ENCODE peak calls at places on chromosomes 1 and 21, in nine cellular contexts. One of them, this sample, is unnamed. For H3K27me3, the result is how much of the 10 kb centered on the place peaks cover.

GRCh38 chr1:56339786-56340465 is 239.4 kb downstream of the PLPP3 start:
- DNase-seq in body of pancreas: no peak
- DNase-seq in HCT116: no peak
- DNase-seq in Karpas-422: no peak
- DNase-seq in pancreas: no peak
- DNase-seq in PC-3: no peak
- DNase-seq in tibial artery: no peak
- DNase-seq in neuronal stem cell: no peak
- DNase-seq in esophagus squamous epithelium: no peak
- DNase-seq in this sample: no peak

GRCh38 chr1:18606443-18607288 is 24.0 kb upstream of the PAX7 start:
- DNase-seq in neuronal stem cell: no peak
- DNase-seq in Karpas-422: no peak
- DNase-seq in HCT116: no peak
- DNase-seq in body of pancreas: no peak
- DNase-seq in PC-3: no peak
- DNase-seq in esophagus squamous epithelium: no peak
- DNase-seq in pancreas: no peak
- DNase-seq in tibial artery: no peak
- DNase-seq in this sample: no peak

GRCh38 chr1:147316968-147317367 is 74.5 kb downstream of the CHD1L start:
- DNase-seq in neuronal stem cell: no peak
- DNase-seq in tibial artery: no peak
- DNase-seq in HCT116: no peak
- DNase-seq in body of pancreas: no peak
- DNase-seq in pancreas: no peak
- DNase-seq in PC-3: no peak
- DNase-seq in Karpas-422: peak
- DNase-seq in esophagus squamous epithelium: no peak
- DNase-seq in this sample: no peak

GRCh38 chr1:101130673-101131072 is 105.1 kb upstream of the DPH5 start:
- DNase-seq in PC-3: peak
- DNase-seq in Karpas-422: no peak
- DNase-seq in esophagus squamous epithelium: no peak
- DNase-seq in pancreas: no peak
- DNase-seq in neuronal stem cell: no peak
- DNase-seq in tibial artery: no peak
- DNase-seq in body of pancreas: no peak
- DNase-seq in HCT116: no peak
- DNase-seq in this sample: no peak

GRCh38 chr1:161258439-161259386 is at the start of gene PCP4L1:
- DNase-seq in HCT116: no peak
- DNase-seq in neuronal stem cell: peak
- DNase-seq in PC-3: peak
- DNase-seq in Karpas-422: no peak
- DNase-seq in esophagus squamous epithelium: no peak
- DNase-seq in tibial artery: peak
- DNase-seq in pancreas: peak
- DNase-seq in body of pancreas: peak
- DNase-seq in this sample: no peak

GRCh38 chr1:245366886-245367285 is 212.1 kb downstream of the KIF26B start:
- DNase-seq in tibial artery: no peak
- DNase-seq in Karpas-422: no peak
- DNase-seq in body of pancreas: no peak
- DNase-seq in HCT116: no peak
- DNase-seq in pancreas: no peak
- DNase-seq in PC-3: no peak
- DNase-seq in esophagus squamous epithelium: no peak
- DNase-seq in neuronal stem cell: no peak
- DNase-seq in this sample: no peak

GRCh38 chr1:201038537-201038936 is 15.0 kb upstream of the KIF21B start:
- DNase-seq in pancreas: no peak
- DNase-seq in HCT116: no peak
- DNase-seq in PC-3: no peak
- DNase-seq in Karpas-422: no peak
- DNase-seq in body of pancreas: no peak
- DNase-seq in tibial artery: no peak
- DNase-seq in neuronal stem cell: no peak
- DNase-seq in esophagus squamous epithelium: no peak
- DNase-seq in this sample: no peak

GRCh38 chr1:16073490-16074104 is at the start of gene FAM131C:
- DNase-seq in neuronal stem cell: no peak
- DNase-seq in pancreas: peak
- DNase-seq in PC-3: peak
- DNase-seq in HCT116: no peak
- DNase-seq in body of pancreas: peak
- DNase-seq in Karpas-422: peak
- DNase-seq in tibial artery: no peak
- DNase-seq in esophagus squamous epithelium: no peak
- DNase-seq in this sample: no peak

GRCh38 chr1:100100202-100100601 is 32.5 kb downstream of the SASS6 start:
- DNase-seq in HCT116: no peak
- DNase-seq in body of pancreas: no peak
- DNase-seq in PC-3: no peak
- DNase-seq in neuronal stem cell: no peak
- DNase-seq in esophagus squamous epithelium: no peak
- DNase-seq in tibial artery: no peak
- DNase-seq in pancreas: no peak
- DNase-seq in Karpas-422: no peak
- DNase-seq in this sample: peak

GRCh38 chr21:29436143-29436542 is 137.4 kb downstream of the BACH1 start:
- DNase-seq in pancreas: no peak
- DNase-seq in esophagus squamous epithelium: no peak
- DNase-seq in HCT116: no peak
- DNase-seq in body of pancreas: no peak
- DNase-seq in Karpas-422: no peak
- DNase-seq in tibial artery: no peak
- DNase-seq in neuronal stem cell: no peak
- DNase-seq in PC-3: no peak
- DNase-seq in this sample: no peak

GRCh38 chr1:52550447-52550846 is 2.4 kb downstream of the TUT4 start:
- DNase-seq in tibial artery: no peak
- DNase-seq in neuronal stem cell: no peak
- DNase-seq in pancreas: no peak
- DNase-seq in PC-3: no peak
- DNase-seq in esophagus squamous epithelium: no peak
- DNase-seq in Karpas-422: no peak
- DNase-seq in body of pancreas: no peak
- DNase-seq in HCT116: no peak
- DNase-seq in this sample: no peak

GRCh38 chr21:35565204-35565611 is 495.1 kb downstream of the SETD4 start:
- DNase-seq in esophagus squamous epithelium: no peak
- DNase-seq in HCT116: no peak
- DNase-seq in body of pancreas: peak
- DNase-seq in Karpas-422: no peak
- DNase-seq in neuronal stem cell: no peak
- DNase-seq in PC-3: peak
- DNase-seq in pancreas: peak
- DNase-seq in tibial artery: peak
- DNase-seq in this sample: no peak

GRCh38 chr1:3320246-3321152 is 134.0 kb upstream of the ARHGEF16 start:
- DNase-seq in PC-3: no peak
- DNase-seq in Karpas-422: no peak
- DNase-seq in esophagus squamous epithelium: no peak
- DNase-seq in pancreas: peak
- DNase-seq in tibial artery: no peak
- DNase-seq in HCT116: peak
- DNase-seq in body of pancreas: peak
- DNase-seq in neuronal stem cell: no peak
- DNase-seq in this sample: no peak

GRCh38 chr1:33181038-33181861 is 593 bp downstream of the TRIM62 start:
- DNase-seq in neuronal stem cell: peak
- DNase-seq in HCT116: no peak
- DNase-seq in esophagus squamous epithelium: no peak
- DNase-seq in Karpas-422: peak
- DNase-seq in tibial artery: peak
- DNase-seq in pancreas: peak
- DNase-seq in body of pancreas: peak
- DNase-seq in PC-3: peak
- DNase-seq in this sample: no peak

GRCh38 chr1:81756872-81757271 is 43.9 kb upstream of the ADGRL2 start:
- DNase-seq in neuronal stem cell: no peak
- DNase-seq in Karpas-422: no peak
- DNase-seq in body of pancreas: no peak
- DNase-seq in esophagus squamous epithelium: no peak
- DNase-seq in HCT116: no peak
- DNase-seq in pancreas: no peak
- DNase-seq in PC-3: no peak
- DNase-seq in tibial artery: no peak
- DNase-seq in this sample: no peak

GRCh38 chr1:117136749-117137148 is 15.2 kb upstream of the TRIM45 start:
- DNase-seq in pancreas: no peak
- DNase-seq in body of pancreas: no peak
- DNase-seq in neuronal stem cell: no peak
- DNase-seq in HCT116: no peak
- DNase-seq in tibial artery: no peak
- DNase-seq in esophagus squamous epithelium: no peak
- DNase-seq in Karpas-422: no peak
- DNase-seq in PC-3: no peak
- DNase-seq in this sample: no peak

GRCh38 chr1:237411621-237412020 is 369.6 kb downstream of the RYR2 start:
- DNase-seq in tibial artery: no peak
- DNase-seq in PC-3: peak
- DNase-seq in Karpas-422: no peak
- DNase-seq in HCT116: no peak
- DNase-seq in pancreas: no peak
- DNase-seq in body of pancreas: no peak
- DNase-seq in esophagus squamous epithelium: no peak
- DNase-seq in neuronal stem cell: no peak
- DNase-seq in this sample: no peak

GRCh38 chr21:42578761-42579415 is 65.2 kb downstream of the SLC37A1 start:
- DNase-seq in pancreas: no peak
- DNase-seq in Karpas-422: no peak
- DNase-seq in tibial artery: peak
- DNase-seq in esophagus squamous epithelium: no peak
- DNase-seq in neuronal stem cell: no peak
- DNase-seq in PC-3: no peak
- DNase-seq in HCT116: no peak
- DNase-seq in body of pancreas: no peak
- DNase-seq in this sample: no peak

GRCh38 chr1:1260843-1261560 is 12.7 kb downstream of the UBE2J2 start:
- DNase-seq in esophagus squamous epithelium: no peak
- DNase-seq in Karpas-422: no peak
- DNase-seq in tibial artery: no peak
- DNase-seq in PC-3: no peak
- DNase-seq in body of pancreas: no peak
- DNase-seq in pancreas: no peak
- DNase-seq in neuronal stem cell: no peak
- DNase-seq in HCT116: no peak
- DNase-seq in this sample: no peak

DNA sequence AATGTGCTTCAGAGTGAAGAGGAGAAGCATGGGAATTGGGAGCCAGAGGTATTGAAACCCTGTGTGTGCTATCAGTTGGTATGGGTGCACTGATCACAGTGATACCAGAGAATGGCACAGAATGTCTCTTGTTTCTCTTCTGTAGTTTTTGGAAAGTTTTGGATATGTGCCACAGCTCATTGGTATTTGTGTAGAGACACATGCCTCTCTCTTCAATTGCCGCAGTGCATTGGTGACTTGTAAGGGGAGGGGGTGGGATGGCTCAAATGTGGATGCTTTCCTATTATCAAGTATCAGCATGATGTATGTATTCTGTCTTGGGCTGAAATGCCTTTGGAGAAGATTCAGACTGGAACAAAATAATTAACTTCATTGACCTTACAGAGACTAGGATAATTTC is 101.0 kb downstream of the HMCN1 start:
- DNase-seq in PC-3: no peak
- DNase-seq in neuronal stem cell: no peak
- DNase-seq in pancreas: no peak
- DNase-seq in esophagus squamous epithelium: no peak
- DNase-seq in HCT116: no peak
- DNase-seq in Karpas-422: no peak
- DNase-seq in tibial artery: no peak
- DNase-seq in body of pancreas: no peak
- DNase-seq in this sample: no peak
- H3K27ac ChIP-seq in PC-3: no peak
- H3K27ac ChIP-seq in neuronal stem cell: no peak
- H3K27ac ChIP-seq in pancreas: no peak
- H3K27ac ChIP-seq in esophagus squamous epithelium: no peak
- H3K27ac ChIP-seq in HCT116: no peak
- H3K27ac ChIP-seq in Karpas-422: no peak
- H3K27ac ChIP-seq in tibial artery: no peak
- H3K27ac ChIP-seq in body of pancreas: no peak
- H3K27ac ChIP-seq in this sample: no peak

DNA sequence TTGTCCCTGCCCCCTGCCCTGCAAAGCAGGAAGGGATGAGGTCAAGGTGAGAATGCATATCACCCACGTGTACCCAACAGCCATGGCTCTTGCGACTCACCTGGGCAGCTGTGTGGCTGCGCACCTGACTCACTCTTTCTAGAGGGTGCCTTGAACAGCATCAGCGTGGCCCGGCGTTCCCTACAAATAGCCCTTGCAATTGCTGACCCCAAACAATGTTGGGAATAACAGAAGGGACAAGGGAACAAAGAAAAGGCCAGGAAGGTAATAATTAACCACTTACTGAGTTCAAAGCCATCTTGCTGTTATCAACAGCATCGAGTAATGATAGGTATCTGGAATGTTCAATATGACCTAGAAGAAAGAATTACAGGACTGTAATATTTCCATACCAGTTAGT is 10.1 kb downstream of the TMPRSS2 start:
- DNase-seq in tibial artery: no peak
- DNase-seq in PC-3: no peak
- DNase-seq in esophagus squamous epithelium: no peak
- DNase-seq in Karpas-422: no peak
- DNase-seq in pancreas: peak
- DNase-seq in HCT116: no peak
- DNase-seq in neuronal stem cell: no peak
- DNase-seq in body of pancreas: no peak
- DNase-seq in this sample: no peak
- H3K4me3 ChIP-seq in tibial artery: no peak
- H3K4me3 ChIP-seq in PC-3: no peak
- H3K4me3 ChIP-seq in esophagus squamous epithelium: no peak
- H3K4me3 ChIP-seq in Karpas-422: no peak
- H3K4me3 ChIP-seq in pancreas: no peak
- H3K4me3 ChIP-seq in HCT116: no peak
- H3K4me3 ChIP-seq in neuronal stem cell: no peak
- H3K4me3 ChIP-seq in body of pancreas: no peak
- H3K4me3 ChIP-seq in this sample: no peak

GRCh38 chr21:45971487-45972352 is 9.8 kb upstream of the COL6A1 start:
- DNase-seq in Karpas-422: no peak
- DNase-seq in neuronal stem cell: no peak
- DNase-seq in esophagus squamous epithelium: no peak
- DNase-seq in body of pancreas: peak
- DNase-seq in pancreas: peak
- DNase-seq in HCT116: no peak
- DNase-seq in PC-3: no peak
- DNase-seq in tibial artery: peak
- DNase-seq in this sample: peak
- H3K27me3 ChIP-seq in Karpas-422: under half
- H3K27me3 ChIP-seq in neuronal stem cell: under half
- H3K27me3 ChIP-seq in esophagus squamous epithelium: under half
- H3K27me3 ChIP-seq in body of pancreas: under half
- H3K27me3 ChIP-seq in pancreas: under half
- H3K27me3 ChIP-seq in HCT116: under half
- H3K27me3 ChIP-seq in PC-3: under half
- H3K27me3 ChIP-seq in tibial artery: under half
- H3K27me3 ChIP-seq in this sample: under half

DNA sequence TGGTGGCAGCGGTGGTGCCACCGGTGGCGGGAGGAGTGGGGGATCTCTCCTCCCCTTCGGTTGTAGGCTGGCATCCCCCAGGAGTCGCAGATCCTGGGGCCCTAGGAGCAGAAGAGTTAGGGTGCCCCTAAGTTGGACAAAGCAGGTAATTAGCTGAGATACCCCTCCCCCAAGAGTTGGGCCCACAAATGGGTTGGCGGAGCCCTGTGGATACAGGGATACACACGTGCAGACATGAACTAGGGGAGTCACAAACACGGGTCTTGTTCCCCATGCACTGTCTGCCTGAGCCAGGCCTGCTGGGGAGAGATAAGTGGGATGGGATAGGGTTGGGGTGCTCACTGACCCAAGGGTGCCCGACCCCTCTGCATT is 2.0 kb downstream of the CCDC17 start:
- DNase-seq in body of pancreas: no peak
- DNase-seq in pancreas: no peak
- DNase-seq in Karpas-422: no peak
- DNase-seq in esophagus squamous epithelium: no peak
- DNase-seq in tibial artery: no peak
- DNase-seq in PC-3: no peak
- DNase-seq in neuronal stem cell: no peak
- DNase-seq in HCT116: no peak
- DNase-seq in this sample: no peak
- H3K27ac ChIP-seq in body of pancreas: no peak
- H3K27ac ChIP-seq in pancreas: no peak
- H3K27ac ChIP-seq in Karpas-422: no peak
- H3K27ac ChIP-seq in esophagus squamous epithelium: peak
- H3K27ac ChIP-seq in tibial artery: peak
- H3K27ac ChIP-seq in PC-3: no peak
- H3K27ac ChIP-seq in neuronal stem cell: peak
- H3K27ac ChIP-seq in HCT116: no peak
- H3K27ac ChIP-seq in this sample: no peak

This sample was measured in AG04450.